ENCODE peak calls at places on chromosomes 4 and X, in ten cellular contexts. E is activated naive CD4-positive, alpha-beta T cell treated with anti-CD3 and anti-CD28 coated beads, Interleukin-2, amount 10 ng/mL, durations not matched to agents 7 days and 5 days; S is amniotic stem cell; C is sigmoid colon; F is fibroblast of pulmonary artery; X is kidney epithelial cell; V is hepatocyte; I is transverse colon; A is AG09319; L is NCI-H1417 treated with DMSO at 0.1 percent for 48 hours. O is an unnamed sample.

GRCh38 chr4:72602396-72602795 is 33.4 kb upstream of the ADAMTS3 start:
- DNase-seq in E (no peak), S (no peak), C (no peak), F (no peak), X (no peak), V (no peak), I (no peak), A (no peak), L (no peak), O (no peak)

GRCh38 chrX:1506916-1507315 is 30.1 kb downstream of the P2RY8 start:
- DNase-seq in E (no peak), S (no peak), C (no peak), F (no peak), X (no peak), V (no peak), I (no peak), A (no peak), L (no peak), O (no peak)

GRCh38 chr4:156547891-156548290 is 423.7 kb downstream of the PDGFC start:
- DNase-seq in E (no peak), S (no peak), C (no peak), F (peak), X (no peak), V (no peak), I (no peak), A (no peak), L (no peak), O (no peak)

GRCh38 chrX:114841051-114841450 is 176.4 kb downstream of the IL13RA2 start:
- DNase-seq in E (no peak), S (no peak), C (no peak), F (no peak), X (no peak), V (no peak), I (no peak), A (no peak), L (no peak), O (no peak)

GRCh38 chrX:92224406-92224805 is 445.2 kb downstream of the PCDH11X start:
- DNase-seq in E (no peak), S (no peak), C (no peak), F (no peak), X (no peak), V (no peak), I (no peak), A (no peak), L (no peak), O (no peak)

GRCh38 chr4:15893967-15894366 is 44.6 kb downstream of the FGFBP1 start:
- DNase-seq in E (no peak), S (peak), C (no peak), F (peak), X (peak), V (peak), I (no peak), A (peak), L (no peak), O (no peak)

GRCh38 chrX:6708041-6708440 is 173.1 kb upstream of the VCX3A start:
- DNase-seq in E (no peak), S (no peak), C (no peak), F (no peak), X (no peak), V (no peak), I (no peak), A (no peak), L (no peak), O (no peak)

GRCh38 chr4:6695660-6696581 is 2.2 kb downstream of the S100P start:
- DNase-seq in E (peak), S (no peak), C (no peak), F (no peak), X (no peak), V (peak), I (peak), A (no peak), L (no peak), O (no peak)

GRCh38 chrX:115642304-115642703 is 81.3 kb downstream of the PLS3 start:
- DNase-seq in E (no peak), S (no peak), C (no peak), F (no peak), X (no peak), V (no peak), I (no peak), A (no peak), L (no peak), O (no peak)